ENCODE peak calls at places on chromosomes 1 and 21, in eight cellular contexts. One of them, this sample, is unnamed.

GRCh38 chr1:180193371-180194047 is 36.6 kb upstream of the LHX4 start:
- DNase-seq in left ventricle myocardium inferior: no peak
- DNase-seq in GM23338: no peak
- DNase-seq in HT1080: no peak
- DNase-seq in cardiac muscle cell: no peak
- DNase-seq in GM19239: no peak
- DNase-seq in putamen: no peak
- DNase-seq in NCI-H1105: no peak
- DNase-seq in this sample: no peak

GRCh38 chr1:214445846-214446614 is 105.4 kb downstream of the PTPN14 start:
- DNase-seq in GM23338: no peak
- DNase-seq in GM19239: no peak
- DNase-seq in cardiac muscle cell: peak; percentile 53
- DNase-seq in HT1080: peak; percentile 97
- DNase-seq in NCI-H1105: no peak
- DNase-seq in putamen: no peak
- DNase-seq in left ventricle myocardium inferior: no peak
- DNase-seq in this sample: no peak

GRCh38 chr1:68046885-68047658 is 3.4 kb downstream of the DIRAS3 start:
- DNase-seq in GM23338: no peak
- DNase-seq in left ventricle myocardium inferior: no peak
- DNase-seq in NCI-H1105: no peak
- DNase-seq in HT1080: no peak
- DNase-seq in putamen: no peak
- DNase-seq in cardiac muscle cell: no peak
- DNase-seq in GM19239: no peak
- DNase-seq in this sample: no peak

GRCh38 chr1:169143351-169143750 is 36.9 kb downstream of the ATP1B1 start:
- DNase-seq in GM19239: no peak
- DNase-seq in cardiac muscle cell: no peak
- DNase-seq in NCI-H1105: no peak
- DNase-seq in putamen: no peak
- DNase-seq in left ventricle myocardium inferior: no peak
- DNase-seq in HT1080: no peak
- DNase-seq in GM23338: no peak
- DNase-seq in this sample: no peak

GRCh38 chr21:35059742-35060141 is 10.6 kb upstream of the RUNX1 start:
- DNase-seq in putamen: no peak
- DNase-seq in cardiac muscle cell: no peak
- DNase-seq in GM23338: no peak
- DNase-seq in GM19239: no peak
- DNase-seq in NCI-H1105: no peak
- DNase-seq in left ventricle myocardium inferior: no peak
- DNase-seq in HT1080: no peak
- DNase-seq in this sample: no peak

GRCh38 chr1:77797991-77798390 is 18.5 kb downstream of the MIGA1 start:
- DNase-seq in GM23338: no peak
- DNase-seq in left ventricle myocardium inferior: no peak
- DNase-seq in NCI-H1105: no peak
- DNase-seq in HT1080: no peak
- DNase-seq in GM19239: no peak
- DNase-seq in cardiac muscle cell: peak; percentile 15
- DNase-seq in putamen: no peak
- DNase-seq in this sample: no peak

GRCh38 chr1:94769551-94769950 is 50.6 kb upstream of the SLC44A3 start:
- DNase-seq in putamen: no peak
- DNase-seq in NCI-H1105: no peak
- DNase-seq in cardiac muscle cell: no peak
- DNase-seq in GM23338: no peak
- DNase-seq in HT1080: peak; percentile 37
- DNase-seq in GM19239: no peak
- DNase-seq in left ventricle myocardium inferior: no peak
- DNase-seq in this sample: no peak

GRCh38 chr1:156104065-156104810 is 10.3 kb upstream of the LMNA start:
- DNase-seq in NCI-H1105: no peak
- DNase-seq in GM23338: peak; percentile 65
- DNase-seq in left ventricle myocardium inferior: peak; percentile 69
- DNase-seq in putamen: no peak
- DNase-seq in GM19239: no peak
- DNase-seq in HT1080: peak; percentile 69
- DNase-seq in cardiac muscle cell: peak; percentile 92
- DNase-seq in this sample: no peak

GRCh38 chr1:152514715-152515453 is 602 bp downstream of the CRCT1 start:
- DNase-seq in NCI-H1105: no peak
- DNase-seq in putamen: no peak
- DNase-seq in GM19239: no peak
- DNase-seq in GM23338: no peak
- DNase-seq in left ventricle myocardium inferior: no peak
- DNase-seq in cardiac muscle cell: no peak
- DNase-seq in HT1080: no peak
- DNase-seq in this sample: no peak

GRCh38 chr21:41659791-41660560 is 106.9 kb downstream of the RIPK4 start:
- DNase-seq in putamen: no peak
- DNase-seq in HT1080: no peak
- DNase-seq in NCI-H1105: no peak
- DNase-seq in GM19239: no peak
- DNase-seq in left ventricle myocardium inferior: no peak
- DNase-seq in GM23338: no peak
- DNase-seq in cardiac muscle cell: peak; percentile 56
- DNase-seq in this sample: no peak

GRCh38 chr1:151293093-151293492 is 11.0 kb downstream of the ZNF687 start:
- DNase-seq in cardiac muscle cell: no peak
- DNase-seq in NCI-H1105: no peak
- DNase-seq in HT1080: no peak
- DNase-seq in left ventricle myocardium inferior: no peak
- DNase-seq in GM23338: no peak
- DNase-seq in GM19239: no peak
- DNase-seq in putamen: no peak
- DNase-seq in this sample: no peak

GRCh38 chr1:91851130-91852010 is 34.6 kb downstream of the TGFBR3 start:
- DNase-seq in putamen: peak; percentile 44
- DNase-seq in GM19239: no peak
- DNase-seq in GM23338: no peak
- DNase-seq in NCI-H1105: peak; percentile 97
- DNase-seq in left ventricle myocardium inferior: peak; percentile 95
- DNase-seq in HT1080: peak; percentile 78
- DNase-seq in cardiac muscle cell: peak; percentile 96
- DNase-seq in this sample: peak; percentile 49

GRCh38 chr1:107782192-107782845 is 182.7 kb downstream of the VAV3 start:
- DNase-seq in putamen: peak; percentile 54
- DNase-seq in cardiac muscle cell: peak; percentile 73
- DNase-seq in GM23338: peak; percentile 78
- DNase-seq in left ventricle myocardium inferior: no peak
- DNase-seq in NCI-H1105: peak; percentile 26
- DNase-seq in HT1080: peak; percentile 52
- DNase-seq in GM19239: no peak
- DNase-seq in this sample: peak; percentile 80

GRCh38 chr1:98794196-98794886 is 132.8 kb downstream of the SNX7 start:
- DNase-seq in NCI-H1105: peak; percentile 22
- DNase-seq in GM23338: peak; percentile 78
- DNase-seq in putamen: peak; percentile 30
- DNase-seq in left ventricle myocardium inferior: no peak
- DNase-seq in GM19239: peak; percentile 29
- DNase-seq in cardiac muscle cell: peak; percentile 80
- DNase-seq in HT1080: peak; percentile 81
- DNase-seq in this sample: peak; percentile 86

GRCh38 chr1:232509570-232509969 is 120.4 kb downstream of the SIPA1L2 start:
- DNase-seq in GM19239: no peak
- DNase-seq in HT1080: no peak
- DNase-seq in GM23338: peak; percentile 20
- DNase-seq in left ventricle myocardium inferior: peak; percentile 38
- DNase-seq in cardiac muscle cell: peak; percentile 66
- DNase-seq in putamen: no peak
- DNase-seq in NCI-H1105: no peak
- DNase-seq in this sample: peak; percentile 37

GRCh38 chr1:26541816-26542711 is 12.5 kb downstream of the RPS6KA1 start:
- DNase-seq in GM23338: peak; percentile 91
- DNase-seq in left ventricle myocardium inferior: peak; percentile 73
- DNase-seq in GM19239: peak; percentile 75
- DNase-seq in cardiac muscle cell: peak; percentile 98
- DNase-seq in NCI-H1105: no peak
- DNase-seq in HT1080: peak; percentile 58
- DNase-seq in putamen: no peak
- DNase-seq in this sample: peak; percentile 86

GRCh38 chr1:2224621-2225020 is 3.5 kb upstream of the SKI start:
- DNase-seq in left ventricle myocardium inferior: no peak
- DNase-seq in GM19239: no peak
- DNase-seq in GM23338: peak; percentile 0
- DNase-seq in HT1080: no peak
- DNase-seq in putamen: no peak
- DNase-seq in cardiac muscle cell: no peak
- DNase-seq in NCI-H1105: no peak
- DNase-seq in this sample: no peak

GRCh38 chr1:94803517-94804441 is 16.4 kb upstream of the SLC44A3 start:
- DNase-seq in HT1080: no peak
- DNase-seq in putamen: peak; percentile 91
- DNase-seq in GM19239: no peak
- DNase-seq in NCI-H1105: no peak
- DNase-seq in GM23338: no peak
- DNase-seq in cardiac muscle cell: peak; percentile 55
- DNase-seq in left ventricle myocardium inferior: no peak
- DNase-seq in this sample: peak; percentile 92

GRCh38 chr1:156848461-156849150 is 10.3 kb downstream of the INSRR start:
- DNase-seq in putamen: no peak
- DNase-seq in cardiac muscle cell: peak; percentile 21
- DNase-seq in left ventricle myocardium inferior: no peak
- DNase-seq in GM23338: peak; percentile 85
- DNase-seq in HT1080: no peak
- DNase-seq in NCI-H1105: no peak
- DNase-seq in GM19239: no peak
- DNase-seq in this sample: no peak

GRCh38 chr1:215526147-215526845 is 40.8 kb upstream of the KCTD3 start:
- DNase-seq in HT1080: peak; percentile 18
- DNase-seq in GM19239: peak; percentile 2
- DNase-seq in GM23338: peak; percentile 72
- DNase-seq in left ventricle myocardium inferior: no peak
- DNase-seq in putamen: peak; percentile 21
- DNase-seq in NCI-H1105: peak; percentile 61
- DNase-seq in cardiac muscle cell: peak; percentile 73
- DNase-seq in this sample: peak; percentile 69

GRCh38 chr1:200739499-200740290 is 1.0 kb downstream of the CAMSAP2 start:
- DNase-seq in GM19239: no peak
- DNase-seq in HT1080: peak; percentile 14
- DNase-seq in putamen: no peak
- DNase-seq in NCI-H1105: no peak
- DNase-seq in GM23338: peak; percentile 15
- DNase-seq in left ventricle myocardium inferior: no peak
- DNase-seq in cardiac muscle cell: peak; percentile 33
- DNase-seq in this sample: peak; percentile 55

GRCh38 chr1:36925251-36925650 is 109.1 kb downstream of the GRIK3 start:
- DNase-seq in GM19239: no peak
- DNase-seq in left ventricle myocardium inferior: no peak
- DNase-seq in HT1080: no peak
- DNase-seq in putamen: no peak
- DNase-seq in cardiac muscle cell: no peak
- DNase-seq in NCI-H1105: no peak
- DNase-seq in GM23338: no peak
- DNase-seq in this sample: no peak

GRCh38 chr21:43348801-43349261 is 78.1 kb downstream of the SIK1 start:
- DNase-seq in NCI-H1105: no peak
- DNase-seq in GM19239: no peak
- DNase-seq in putamen: no peak
- DNase-seq in cardiac muscle cell: peak; percentile 63
- DNase-seq in GM23338: no peak
- DNase-seq in HT1080: no peak
- DNase-seq in left ventricle myocardium inferior: peak; percentile 30
- DNase-seq in this sample: no peak

This sample was measured in pons.